ENCODE peak calls at places on chromosomes 1 and 21, in ten cellular contexts. P is MCF 10A; C is left cardiac atrium; A is spleen; U is smooth muscle cell of the brain vasculature; F is CD8-positive, alpha-beta memory T cell; V is AG04449; N is astrocyte of the spinal cord; T is left colon; Y is CD8-positive, alpha-beta T cell. Z is an unnamed sample.
A peak's percentile ranks its signal among the peaks of the same experiment; 100 is the strongest.

GRCh38 chr1:51188230-51188629 is 47.8 kb upstream of the RNF11 start:
- DNase-seq in Y (no peak), P (no peak), U (no peak), V (no peak), T (no peak), N (no peak), A (no peak), F (no peak), C (no peak), Z (no peak)

GRCh38 chr1:53752281-53752680 is 13.3 kb upstream of the GLIS1 start:
- DNase-seq in P (no peak), C (no peak), F (no peak), A (no peak), V (no peak), N (no peak), Y (no peak), T (no peak), U (no peak), Z (no peak)

GRCh38 chr1:108963052-108963686 is at the start of gene CLCC1:
- DNase-seq in U (peak; percentile 58), T (peak; percentile 95), N (peak; percentile 93), C (peak; percentile 94), V (peak; percentile 21), P (peak; percentile 94), F (peak; percentile 94), Y (peak; percentile 91), A (peak; percentile 99), Z (peak; percentile 96)

GRCh38 chr1:42014823-42015222 is 96.1 kb upstream of the HIVEP3 start:
- DNase-seq in F (no peak), U (no peak), Y (no peak), P (no peak), A (no peak), V (no peak), C (no peak), T (no peak), N (no peak), Z (no peak)

GRCh38 chr1:6909857-6910256 is 124.6 kb downstream of the CAMTA1 start:
- DNase-seq in U (no peak), P (no peak), T (peak; percentile 37), V (no peak), Y (no peak), C (no peak), F (no peak), A (no peak), N (no peak), Z (no peak)

GRCh38 chr1:219125342-219125741 is 48.3 kb upstream of the LYPLAL1 start:
- DNase-seq in A (no peak), N (no peak), Y (no peak), U (no peak), T (no peak), V (no peak), C (no peak), P (no peak), F (no peak), Z (no peak)

GRCh38 chr1:23805025-23805424 is 4.5 kb upstream of the GALE start:
- DNase-seq in F (no peak), P (no peak), N (no peak), U (no peak), C (no peak), T (no peak), V (no peak), Y (no peak), A (peak; percentile 46), Z (no peak)

GRCh38 chr1:156684227-156684782 is 7.1 kb upstream of the NES start:
- DNase-seq in T (no peak), F (no peak), A (no peak), N (peak; percentile 41), Y (no peak), V (no peak), U (no peak), P (peak; percentile 94), C (no peak), Z (no peak)

GRCh38 chr1:165371588-165372235 is 15.2 kb upstream of the LMX1A start:
- DNase-seq in A (no peak), P (no peak), U (no peak), V (no peak), N (no peak), T (no peak), Y (no peak), C (no peak), F (no peak), Z (no peak)

GRCh38 chr1:100296140-100296539 is 30.1 kb downstream of the RTCA start:
- DNase-seq in C (no peak), A (no peak), P (no peak), N (no peak), U (no peak), T (no peak), F (no peak), Y (no peak), V (no peak), Z (no peak)

GRCh38 chr21:35940074-35940927 is 120.0 kb downstream of the SETD4 start:
- DNase-seq in C (peak; percentile 27), A (no peak), P (peak; percentile 74), N (peak; percentile 78), Y (no peak), T (peak; percentile 27), F (no peak), V (peak; percentile 28), U (no peak), Z (no peak)

GRCh38 chr1:101757985-101758384 is 238.7 kb downstream of the OLFM3 start:
- DNase-seq in C (no peak), N (no peak), U (no peak), P (peak; percentile 29), F (no peak), T (no peak), Y (no peak), A (no peak), V (no peak), Z (no peak)

GRCh38 chr1:167720965-167721616 is 691 bp upstream of the MPZL1 start:
- DNase-seq in U (peak; percentile 29), T (peak; percentile 66), P (peak; percentile 76), Y (no peak), N (peak; percentile 73), C (peak; percentile 50), F (no peak), V (no peak), A (no peak), Z (peak; percentile 41)

GRCh38 chr1:159847231-159847630 is 15.2 kb downstream of the VSIG8 start:
- DNase-seq in P (no peak), T (no peak), F (no peak), A (no peak), U (no peak), V (no peak), N (no peak), C (no peak), Y (no peak), Z (no peak)

GRCh38 chr1:10251325-10252103 is 41.1 kb downstream of the KIF1B start:
- DNase-seq in P (peak; percentile 81), Y (no peak), N (peak; percentile 55), A (no peak), C (no peak), F (no peak), V (no peak), U (no peak), T (no peak), Z (no peak)

GRCh38 chr1:166974647-166975345 is 544 bp downstream of the ILDR2 start:
- DNase-seq in A (no peak), F (peak; percentile 49), U (no peak), T (no peak), Y (no peak), V (no peak), N (no peak), P (no peak), C (no peak), Z (peak; percentile 45)

GRCh38 chr1:209544098-209544497 is 39.4 kb upstream of the CAMK1G start:
- DNase-seq in F (no peak), U (no peak), C (no peak), Y (no peak), T (no peak), N (no peak), P (no peak), A (no peak), V (no peak), Z (no peak)